ENCODE peak calls at places on chromosomes 12 and 14, in nine cellular contexts. X is heart left ventricle, Q is PC-3, W is kidney, M is psoas muscle, K is heart right ventricle, F is uterus, C is right lobe of liver, Z is endothelial cell of umbilical vein. S is an unnamed sample.

GRCh38 chr14:43983721-43984120 is 523.4 kb downstream of the FSCB start:
- DNase-seq in K (no peak), C (no peak), Z (no peak), F (no peak), W (no peak), X (no peak), Q (no peak), M (no peak), S (no peak)

GRCh38 chr12:108312885-108313203 is 26.3 kb downstream of the CMKLR1 start:
- DNase-seq in M (peak; percentile 51), W (peak; percentile 91), C (no peak), Z (peak; percentile 69), X (peak; percentile 85), Q (no peak), K (peak; percentile 79), F (peak; percentile 58), S (peak; percentile 66)

GRCh38 chr14:58755026-58755929 is 117.5 kb downstream of the DACT1 start:
- DNase-seq in C (no peak), W (no peak), Q (no peak), Z (no peak), M (no peak), K (peak; percentile 30), F (no peak), X (no peak), S (no peak)

GRCh38 chr14:102558566-102558965 is 33.9 kb upstream of the RCOR1 start:
- DNase-seq in Z (no peak), X (peak; percentile 6), Q (no peak), C (no peak), M (no peak), F (no peak), K (no peak), W (no peak), S (no peak)

GRCh38 chr14:59225281-59225680 is 36.8 kb downstream of the DAAM1 start:
- DNase-seq in M (no peak), F (no peak), Q (no peak), K (no peak), Z (no peak), W (no peak), C (no peak), X (no peak), S (no peak)

GRCh38 chr14:68661226-68662225 is 131.3 kb downstream of the ZFP36L1 start:
- DNase-seq in K (no peak), Z (no peak), C (no peak), M (no peak), W (no peak), F (peak; percentile 20), Q (no peak), X (no peak), S (no peak)

GRCh38 chr14:25411933-25412757 is 362.2 kb upstream of the STXBP6 start:
- DNase-seq in W (no peak), C (no peak), X (no peak), Q (peak; percentile 7), Z (no peak), F (no peak), M (no peak), K (no peak), S (no peak)

GRCh38 chr12:121512561-121512960 is 68.3 kb downstream of the KDM2B start:
- DNase-seq in W (no peak), Z (no peak), M (no peak), K (no peak), X (no peak), F (no peak), Q (no peak), C (no peak), S (no peak)

GRCh38 chr12:124668602-124669001 is 101.2 kb upstream of the NCOR2 start:
- DNase-seq in M (no peak), W (no peak), K (no peak), Q (no peak), F (no peak), C (no peak), Z (no peak), X (no peak), S (no peak)

GRCh38 chr12:88870000-88870737 is 289.9 kb upstream of the KITLG start:
- DNase-seq in Z (no peak), F (no peak), Q (no peak), X (no peak), C (no peak), M (no peak), K (no peak), W (no peak), S (no peak)

GRCh38 chr12:67910360-67911292 is 78.6 kb upstream of the IFNG-AS1 start:
- DNase-seq in C (no peak), X (peak; percentile 41), K (peak; percentile 10), W (no peak), F (no peak), Z (no peak), M (no peak), Q (peak; percentile 97), S (no peak)

GRCh38 chr12:90441431-90441830 is 513.5 kb downstream of the CCER1 start:
- DNase-seq in Q (no peak), M (no peak), K (no peak), F (no peak), W (no peak), Z (no peak), C (no peak), X (no peak), S (no peak)
- H3K27ac ChIP-seq in Q (no peak overlapping the region), M (no peak overlapping the region), K (no peak overlapping the region), F (no peak overlapping the region), W (no peak overlapping the region), Z (no peak overlapping the region), C (no peak overlapping the region), X (no peak overlapping the region), S (no peak overlapping the region)

GRCh38 chr12:117453961-117454360 is 92.5 kb upstream of the NOS1 start:
- DNase-seq in F (no peak), K (no peak), W (no peak), Q (no peak), M (no peak), C (no peak), X (no peak), Z (no peak), S (no peak)

GRCh38 chr12:117447665-117448366 is 86.4 kb upstream of the NOS1 start:
- DNase-seq in X (no peak), W (no peak), K (no peak), M (no peak), Q (no peak), Z (no peak), C (no peak), F (no peak), S (no peak)

GRCh38 chr12:117456076-117456475 is 94.7 kb upstream of the NOS1 start:
- DNase-seq in Z (no peak), M (no peak), F (no peak), Q (no peak), K (no peak), W (no peak), C (no peak), X (no peak), S (no peak)

GRCh38 chr12:117450186-117450585 is 88.8 kb upstream of the NOS1 start:
- DNase-seq in M (no peak), C (no peak), Z (no peak), Q (no peak), W (no peak), K (no peak), X (no peak), F (no peak), S (no peak)

GRCh38 chr12:117452071-117452470 is 90.6 kb upstream of the NOS1 start:
- DNase-seq in M (no peak), Q (no peak), C (no peak), X (no peak), W (no peak), F (no peak), Z (peak; percentile 41), K (no peak), S (no peak)
- H3K4me3 ChIP-seq in M (no peak overlapping the region), Q (no peak overlapping the region), C (no peak overlapping the region), X (no peak overlapping the region), W (no peak overlapping the region), F (no peak overlapping the region), Z (no peak overlapping the region), K (no peak overlapping the region), S (no peak overlapping the region)

DNA sequence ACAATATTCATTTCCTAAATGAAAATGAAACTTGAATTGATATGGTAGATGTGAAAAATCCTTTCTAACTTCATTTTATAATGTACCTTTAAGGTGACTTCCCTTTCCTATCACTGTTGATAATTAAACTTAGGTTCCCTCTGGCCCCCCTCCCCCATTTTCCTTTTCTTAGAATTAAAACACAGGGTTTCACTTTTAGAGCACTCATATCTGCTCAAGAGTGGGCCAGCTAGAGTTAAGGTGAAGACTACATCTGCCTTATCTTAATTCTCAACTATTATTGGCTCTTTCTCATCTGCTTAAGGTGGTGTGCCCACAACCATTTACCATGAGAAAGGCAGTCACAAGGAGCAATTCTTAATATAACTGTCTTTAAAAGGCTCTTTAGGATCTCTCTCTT is 49.7 kb downstream of the LIN52 start:
- DNase-seq in Z (no peak), W (no peak), Q (no peak), M (no peak), X (no peak), C (no peak), F (no peak), K (no peak), S (no peak)
- H3K27ac ChIP-seq in Z (no peak overlapping the region), W (peak overlapping the region; percentile 78), Q (no peak overlapping the region), M (no peak overlapping the region), X (no peak overlapping the region), C (peak overlapping the region; percentile 93), F (no peak overlapping the region), K (no peak overlapping the region), S (no peak overlapping the region)

GRCh38 chr14:75176142-75176820 is at the start of gene TMED10:
- DNase-seq in M (peak; percentile 89), Q (no peak), X (peak; percentile 90), Z (peak; percentile 90), W (peak; percentile 96), C (peak; percentile 91), F (peak; percentile 89), K (peak; percentile 91), S (peak; percentile 93)

GRCh38 chr14:75170797-75171196 is 5.6 kb downstream of the TMED10 start:
- DNase-seq in X (no peak), W (no peak), K (no peak), M (no peak), Q (no peak), C (no peak), F (no peak), Z (no peak), S (no peak)

GRCh38 chr14:75175677-75176141 is 703 bp downstream of the TMED10 start:
- DNase-seq in C (no peak), W (no peak), X (no peak), Q (peak; percentile 36), M (no peak), K (no peak), F (no peak), Z (peak; percentile 58), S (no peak)

GRCh38 chr14:75168586-75169335 is 7.7 kb downstream of the TMED10 start:
- DNase-seq in K (no peak), X (no peak), Q (peak; percentile 35), Z (no peak), C (no peak), W (no peak), M (no peak), F (no peak), S (no peak)

DNA sequence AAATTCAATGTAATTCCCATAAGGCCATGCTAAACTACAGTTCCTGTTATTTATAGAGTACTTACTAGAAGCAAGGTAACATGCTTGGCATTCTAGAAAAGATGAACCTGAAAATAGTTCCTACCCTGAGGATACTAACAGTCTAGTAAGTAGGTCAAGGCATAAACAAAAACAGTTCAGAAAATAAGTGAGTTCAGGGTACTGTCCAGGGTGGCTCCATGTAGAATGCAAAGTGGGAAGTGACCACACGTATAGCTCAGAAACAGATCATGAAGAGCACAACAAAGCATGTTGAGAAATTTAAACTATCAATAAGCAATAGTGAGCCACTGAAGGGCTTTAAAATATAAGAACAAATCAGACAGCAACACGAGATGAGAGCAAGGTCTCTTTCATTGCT is 2.3 kb downstream of the TMED10 start:
- DNase-seq in K (no peak), Q (no peak), X (no peak), Z (no peak), W (no peak), M (no peak), F (no peak), C (no peak), S (no peak)
- H3K4me3 ChIP-seq in K (no peak overlapping the region), Q (peak overlapping the region; percentile 100), X (no peak overlapping the region), Z (no peak overlapping the region), W (no peak overlapping the region), M (peak overlapping the region; percentile 90), F (no peak overlapping the region), C (no peak overlapping the region), S (no peak overlapping the region)